ENCODE peak calls at places on chromosomes 3 and 15, in ten cellular contexts. One of them, this sample, is unnamed.

GRCh38 chr3:48634661-48635221 is 520 bp downstream of the SLC26A6 start:
- DNase-seq in uterus: peak; percentile 68
- DNase-seq in transverse colon: peak; percentile 69
- DNase-seq in left ventricle myocardium inferior: peak; percentile 55
- DNase-seq in SJSA1: peak; percentile 77
- DNase-seq in HCT116: no peak
- DNase-seq in astrocyte: peak; percentile 45
- DNase-seq in body of pancreas: peak; percentile 48
- DNase-seq in A673: peak; percentile 37
- DNase-seq in H9: peak; percentile 74
- DNase-seq in this sample: peak; percentile 65

GRCh38 chr15:27059610-27060202 is 88.7 kb downstream of the GABRG3 start:
- DNase-seq in uterus: no peak
- DNase-seq in transverse colon: no peak
- DNase-seq in left ventricle myocardium inferior: no peak
- DNase-seq in SJSA1: no peak
- DNase-seq in HCT116: peak; percentile 0
- DNase-seq in astrocyte: peak; percentile 17
- DNase-seq in body of pancreas: peak; percentile 53
- DNase-seq in A673: peak; percentile 37
- DNase-seq in H9: peak; percentile 79
- DNase-seq in this sample: peak; percentile 74

GRCh38 chr3:59499954-59500353 is 450.1 kb upstream of the CFAP20DC start:
- DNase-seq in uterus: no peak
- DNase-seq in transverse colon: no peak
- DNase-seq in left ventricle myocardium inferior: no peak
- DNase-seq in SJSA1: no peak
- DNase-seq in HCT116: no peak
- DNase-seq in astrocyte: no peak
- DNase-seq in body of pancreas: no peak
- DNase-seq in A673: no peak
- DNase-seq in H9: no peak
- DNase-seq in this sample: no peak

GRCh38 chr3:134406331-134407246 is 32.3 kb upstream of the AMOTL2 start:
- DNase-seq in uterus: no peak
- DNase-seq in transverse colon: peak; percentile 56
- DNase-seq in left ventricle myocardium inferior: peak; percentile 55
- DNase-seq in SJSA1: no peak
- DNase-seq in HCT116: no peak
- DNase-seq in astrocyte: no peak
- DNase-seq in body of pancreas: peak; percentile 63
- DNase-seq in A673: no peak
- DNase-seq in H9: peak; percentile 78
- DNase-seq in this sample: no peak

GRCh38 chr3:167109746-167110145 is 270.4 kb downstream of the ZBBX start:
- DNase-seq in uterus: no peak
- DNase-seq in transverse colon: no peak
- DNase-seq in left ventricle myocardium inferior: no peak
- DNase-seq in SJSA1: no peak
- DNase-seq in HCT116: no peak
- DNase-seq in astrocyte: no peak
- DNase-seq in body of pancreas: no peak
- DNase-seq in A673: no peak
- DNase-seq in H9: no peak
- DNase-seq in this sample: no peak

GRCh38 chr3:114624676-114625181 is 330.9 kb downstream of the TIGIT start:
- DNase-seq in uterus: peak; percentile 94
- DNase-seq in transverse colon: peak; percentile 74
- DNase-seq in left ventricle myocardium inferior: peak; percentile 92
- DNase-seq in SJSA1: peak; percentile 94
- DNase-seq in HCT116: peak; percentile 87
- DNase-seq in astrocyte: peak; percentile 99
- DNase-seq in body of pancreas: peak; percentile 90
- DNase-seq in A673: peak; percentile 10
- DNase-seq in H9: peak; percentile 28
- DNase-seq in this sample: no peak

GRCh38 chr3:8147726-8148125 is 353.9 kb upstream of the LMCD1 start:
- DNase-seq in uterus: no peak
- DNase-seq in transverse colon: no peak
- DNase-seq in left ventricle myocardium inferior: no peak
- DNase-seq in SJSA1: no peak
- DNase-seq in HCT116: no peak
- DNase-seq in astrocyte: no peak
- DNase-seq in body of pancreas: no peak
- DNase-seq in A673: no peak
- DNase-seq in H9: no peak
- DNase-seq in this sample: no peak

GRCh38 chr3:177563792-177564191 is 366.5 kb upstream of the TBL1XR1 start:
- DNase-seq in uterus: no peak
- DNase-seq in transverse colon: no peak
- DNase-seq in left ventricle myocardium inferior: no peak
- DNase-seq in SJSA1: no peak
- DNase-seq in HCT116: no peak
- DNase-seq in astrocyte: no peak
- DNase-seq in body of pancreas: no peak
- DNase-seq in A673: no peak
- DNase-seq in H9: no peak
- DNase-seq in this sample: no peak

GRCh38 chr15:98154863-98155262 is 194.4 kb downstream of the ARRDC4 start:
- DNase-seq in uterus: no peak
- DNase-seq in transverse colon: no peak
- DNase-seq in left ventricle myocardium inferior: no peak
- DNase-seq in SJSA1: no peak
- DNase-seq in HCT116: no peak
- DNase-seq in astrocyte: peak; percentile 80
- DNase-seq in body of pancreas: no peak
- DNase-seq in A673: peak; percentile 20
- DNase-seq in H9: no peak
- DNase-seq in this sample: no peak

GRCh38 chr15:99019558-99020540 is 12.3 kb upstream of the PGPEP1L start:
- DNase-seq in uterus: no peak
- DNase-seq in transverse colon: no peak
- DNase-seq in left ventricle myocardium inferior: no peak
- DNase-seq in SJSA1: no peak
- DNase-seq in HCT116: no peak
- DNase-seq in astrocyte: peak; percentile 63
- DNase-seq in body of pancreas: no peak
- DNase-seq in A673: peak; percentile 65
- DNase-seq in H9: no peak
- DNase-seq in this sample: no peak

GRCh38 chr3:53173107-53173506 is 12.1 kb downstream of the PRKCD start:
- DNase-seq in uterus: no peak
- DNase-seq in transverse colon: no peak
- DNase-seq in left ventricle myocardium inferior: no peak
- DNase-seq in SJSA1: no peak
- DNase-seq in HCT116: no peak
- DNase-seq in astrocyte: no peak
- DNase-seq in body of pancreas: no peak
- DNase-seq in A673: no peak
- DNase-seq in H9: no peak
- DNase-seq in this sample: no peak

GRCh38 chr3:22263042-22263441 is 512.0 kb upstream of the ZNF385D start:
- DNase-seq in uterus: no peak
- DNase-seq in transverse colon: no peak
- DNase-seq in left ventricle myocardium inferior: no peak
- DNase-seq in SJSA1: no peak
- DNase-seq in HCT116: no peak
- DNase-seq in astrocyte: peak; percentile 28
- DNase-seq in body of pancreas: no peak
- DNase-seq in A673: no peak
- DNase-seq in H9: no peak
- DNase-seq in this sample: no peak

DNA sequence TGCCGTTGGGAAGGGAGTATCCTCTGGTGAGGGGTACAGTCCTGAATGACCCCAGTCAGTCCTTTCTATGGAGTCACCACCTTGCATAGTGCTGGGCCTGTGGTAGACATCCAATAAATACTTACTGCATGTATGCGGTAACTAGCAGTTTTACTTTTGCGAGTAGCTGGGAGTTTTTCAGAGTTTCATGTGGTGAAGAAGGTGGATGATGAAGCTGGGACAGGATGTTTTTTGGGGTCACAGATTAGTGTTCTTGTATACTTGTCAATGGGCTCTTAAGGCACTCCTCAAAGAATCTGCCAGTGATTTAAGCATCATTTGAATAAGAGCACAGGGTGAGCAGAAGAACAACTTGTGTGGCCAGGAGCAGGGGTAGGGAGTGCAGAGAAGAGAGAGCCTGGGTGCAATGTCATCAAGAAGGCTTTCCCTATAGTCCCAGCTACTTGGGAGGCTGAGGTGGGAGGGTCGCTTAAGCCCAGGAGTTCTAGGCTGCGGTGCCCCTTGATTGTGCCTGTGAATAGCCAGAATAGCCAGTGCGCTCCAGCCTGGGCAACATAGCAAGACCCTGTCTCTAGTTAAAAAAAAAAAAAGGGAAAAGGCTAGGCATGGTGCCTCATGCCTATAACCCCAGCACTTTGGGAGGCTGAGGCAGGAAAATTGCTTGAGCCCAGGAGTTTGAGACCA is 22.1 kb downstream of the PPCDC start:
- DNase-seq in uterus: no peak
- DNase-seq in transverse colon: no peak
- DNase-seq in left ventricle myocardium inferior: no peak
- DNase-seq in SJSA1: no peak
- DNase-seq in HCT116: no peak
- DNase-seq in astrocyte: no peak
- DNase-seq in body of pancreas: no peak
- DNase-seq in A673: no peak
- DNase-seq in H9: no peak
- DNase-seq in this sample: no peak
- H3K4me1 ChIP-seq in uterus: peaks cover 19% of the 10 kb centered on the region
- H3K4me1 ChIP-seq in transverse colon: peaks cover 67% of the 10 kb centered on the region
- H3K4me1 ChIP-seq in left ventricle myocardium inferior: peaks cover 90% of the 10 kb centered on the region
- H3K4me1 ChIP-seq in SJSA1: peaks cover 60% of the 10 kb centered on the region
- H3K4me1 ChIP-seq in HCT116: peaks cover 26% of the 10 kb centered on the region
- H3K4me1 ChIP-seq in astrocyte: peaks cover 30% of the 10 kb centered on the region
- H3K4me1 ChIP-seq in body of pancreas: peaks cover 82% of the 10 kb centered on the region
- H3K4me1 ChIP-seq in A673: peaks cover 20% of the 10 kb centered on the region
- H3K4me1 ChIP-seq in H9: no peaks in the 10 kb centered on the region
- H3K4me1 ChIP-seq in this sample: peaks cover 23% of the 10 kb centered on the region

GRCh38 chr3:50207359-50208042 is 2.4 kb downstream of the SLC38A3 start:
- DNase-seq in uterus: no peak
- DNase-seq in transverse colon: no peak
- DNase-seq in left ventricle myocardium inferior: no peak
- DNase-seq in SJSA1: no peak
- DNase-seq in HCT116: no peak
- DNase-seq in astrocyte: no peak
- DNase-seq in body of pancreas: no peak
- DNase-seq in A673: no peak
- DNase-seq in H9: no peak
- DNase-seq in this sample: no peak
- H3K27me3 ChIP-seq in uterus: peaks cover 17% of the 10 kb centered on the region
- H3K27me3 ChIP-seq in transverse colon: peaks cover 47% of the 10 kb centered on the region
- H3K27me3 ChIP-seq in left ventricle myocardium inferior: peaks cover 36% of the 10 kb centered on the region
- H3K27me3 ChIP-seq in SJSA1: peaks cover 20% of the 10 kb centered on the region
- H3K27me3 ChIP-seq in HCT116: no peaks in the 10 kb centered on the region
- H3K27me3 ChIP-seq in astrocyte: peaks cover 24% of the 10 kb centered on the region
- H3K27me3 ChIP-seq in body of pancreas: no peaks in the 10 kb centered on the region
- H3K27me3 ChIP-seq in A673: peaks cover 24% of the 10 kb centered on the region
- H3K27me3 ChIP-seq in H9: peaks cover 7% of the 10 kb centered on the region
- H3K27me3 ChIP-seq in this sample: no peaks in the 10 kb centered on the region

GRCh38 chr3:16318216-16318615 is 53.2 kb downstream of the OXNAD1 start:
- DNase-seq in uterus: no peak
- DNase-seq in transverse colon: no peak
- DNase-seq in left ventricle myocardium inferior: no peak
- DNase-seq in SJSA1: no peak
- DNase-seq in HCT116: no peak
- DNase-seq in astrocyte: no peak
- DNase-seq in body of pancreas: no peak
- DNase-seq in A673: no peak
- DNase-seq in H9: no peak
- DNase-seq in this sample: no peak

GRCh38 chr3:16319307-16319706 is 54.3 kb downstream of the OXNAD1 start:
- DNase-seq in uterus: no peak
- DNase-seq in transverse colon: no peak
- DNase-seq in left ventricle myocardium inferior: no peak
- DNase-seq in SJSA1: no peak
- DNase-seq in HCT116: peak; percentile 13
- DNase-seq in astrocyte: no peak
- DNase-seq in body of pancreas: no peak
- DNase-seq in A673: peak; percentile 29
- DNase-seq in H9: peak; percentile 57
- DNase-seq in this sample: no peak

GRCh38 chr3:16316847-16317560 is 52.0 kb downstream of the OXNAD1 start:
- DNase-seq in uterus: no peak
- DNase-seq in transverse colon: no peak
- DNase-seq in left ventricle myocardium inferior: no peak
- DNase-seq in SJSA1: no peak
- DNase-seq in HCT116: no peak
- DNase-seq in astrocyte: no peak
- DNase-seq in body of pancreas: no peak
- DNase-seq in A673: no peak
- DNase-seq in H9: no peak
- DNase-seq in this sample: no peak

GRCh38 chr3:16316396-16316795 is 51.4 kb downstream of the OXNAD1 start:
- DNase-seq in uterus: no peak
- DNase-seq in transverse colon: no peak
- DNase-seq in left ventricle myocardium inferior: no peak
- DNase-seq in SJSA1: no peak
- DNase-seq in HCT116: no peak
- DNase-seq in astrocyte: no peak
- DNase-seq in body of pancreas: no peak
- DNase-seq in A673: no peak
- DNase-seq in H9: no peak
- DNase-seq in this sample: no peak

GRCh38 chr3:16317561-16317945 is 52.5 kb downstream of the OXNAD1 start:
- DNase-seq in uterus: no peak
- DNase-seq in transverse colon: no peak
- DNase-seq in left ventricle myocardium inferior: no peak
- DNase-seq in SJSA1: no peak
- DNase-seq in HCT116: no peak
- DNase-seq in astrocyte: no peak
- DNase-seq in body of pancreas: no peak
- DNase-seq in A673: no peak
- DNase-seq in H9: no peak
- DNase-seq in this sample: no peak
- H3K9me3 ChIP-seq in uterus: no peaks in the 10 kb centered on the region
- H3K9me3 ChIP-seq in transverse colon: no peaks in the 10 kb centered on the region
- H3K9me3 ChIP-seq in left ventricle myocardium inferior: no peaks in the 10 kb centered on the region
- H3K9me3 ChIP-seq in SJSA1: no peaks in the 10 kb centered on the region
- H3K9me3 ChIP-seq in HCT116: no peaks in the 10 kb centered on the region
- H3K9me3 ChIP-seq in astrocyte: no peaks in the 10 kb centered on the region
- H3K9me3 ChIP-seq in body of pancreas: no peaks in the 10 kb centered on the region
- H3K9me3 ChIP-seq in A673: no peaks in the 10 kb centered on the region
- H3K9me3 ChIP-seq in H9: no peaks in the 10 kb centered on the region
- H3K9me3 ChIP-seq in this sample: no peaks in the 10 kb centered on the region

DNA sequence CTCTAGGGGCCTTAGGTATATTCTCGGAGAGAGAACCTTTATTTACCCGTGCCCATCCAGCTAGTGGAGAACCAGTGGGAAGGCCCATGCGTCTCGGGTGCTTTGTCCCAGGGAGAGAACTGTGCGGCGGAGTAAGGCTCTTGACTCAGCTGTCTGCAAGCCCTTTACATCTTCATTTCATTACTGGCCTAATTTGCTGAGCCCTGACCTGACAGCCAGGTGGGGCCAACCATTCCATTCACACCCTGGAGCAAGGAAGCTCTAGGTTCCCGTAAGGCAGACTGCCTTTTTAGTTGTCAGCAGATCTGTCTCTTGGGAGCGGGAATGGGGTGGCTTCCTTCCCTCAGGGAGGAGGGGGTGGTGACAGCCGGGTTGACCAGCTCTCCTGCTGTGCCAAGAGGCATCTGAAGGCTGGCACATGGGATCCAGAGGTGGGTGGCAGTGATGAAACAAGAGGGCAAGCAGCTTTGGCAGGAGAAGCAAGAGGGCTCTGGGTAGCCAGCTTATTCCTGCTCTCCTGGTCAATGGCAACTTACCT is 36.4 kb downstream of the SV2B start:
- DNase-seq in uterus: no peak
- DNase-seq in transverse colon: no peak
- DNase-seq in left ventricle myocardium inferior: no peak
- DNase-seq in SJSA1: no peak
- DNase-seq in HCT116: no peak
- DNase-seq in astrocyte: no peak
- DNase-seq in body of pancreas: no peak
- DNase-seq in A673: no peak
- DNase-seq in H9: no peak
- DNase-seq in this sample: no peak
- H3K4me1 ChIP-seq in uterus: no peaks in the 10 kb centered on the region
- H3K4me1 ChIP-seq in transverse colon: no peaks in the 10 kb centered on the region
- H3K4me1 ChIP-seq in left ventricle myocardium inferior: no peaks in the 10 kb centered on the region
- H3K4me1 ChIP-seq in SJSA1: no peaks in the 10 kb centered on the region
- H3K4me1 ChIP-seq in HCT116: no peaks in the 10 kb centered on the region
- H3K4me1 ChIP-seq in astrocyte: no peaks in the 10 kb centered on the region
- H3K4me1 ChIP-seq in body of pancreas: no peaks in the 10 kb centered on the region
- H3K4me1 ChIP-seq in A673: no peaks in the 10 kb centered on the region
- H3K4me1 ChIP-seq in H9: no peaks in the 10 kb centered on the region
- H3K4me1 ChIP-seq in this sample: no peaks in the 10 kb centered on the region